ENCODE peak calls at places on chromosomes 11 and 22, in four cellular contexts. One of them, this sample, is unnamed.

GRCh38 chr22:27046603-27047002 is 389.2 kb downstream of the MIAT start:
- DNase-seq in ovary: no peak
- DNase-seq in effector memory CD4-positive, alpha-beta T cell: no peak
- DNase-seq in astrocyte of the spinal cord: no peak
- DNase-seq in this sample: no peak

GRCh38 chr11:117435296-117435695 is 107.6 kb downstream of the CEP164 start:
- DNase-seq in ovary: no peak
- DNase-seq in effector memory CD4-positive, alpha-beta T cell: no peak
- DNase-seq in astrocyte of the spinal cord: no peak
- DNase-seq in this sample: no peak

GRCh38 chr11:87198266-87198881 is 160.6 kb downstream of the TMEM135 start:
- DNase-seq in ovary: no peak
- DNase-seq in effector memory CD4-positive, alpha-beta T cell: no peak
- DNase-seq in astrocyte of the spinal cord: no peak
- DNase-seq in this sample: no peak

GRCh38 chr22:23397618-23398567 is 182.2 kb downstream of the IGLL1 start:
- DNase-seq in ovary: no peak
- DNase-seq in effector memory CD4-positive, alpha-beta T cell: no peak
- DNase-seq in astrocyte of the spinal cord: no peak
- DNase-seq in this sample: no peak

GRCh38 chr11:34345991-34346480 is 11.8 kb downstream of the ABTB2 start:
- DNase-seq in ovary: no peak
- DNase-seq in effector memory CD4-positive, alpha-beta T cell: no peak
- DNase-seq in astrocyte of the spinal cord: peak
- DNase-seq in this sample: no peak

GRCh38 chr11:46336781-46337180 is 10.5 kb upstream of the DGKZ start:
- DNase-seq in ovary: no peak
- DNase-seq in effector memory CD4-positive, alpha-beta T cell: no peak
- DNase-seq in astrocyte of the spinal cord: no peak
- DNase-seq in this sample: peak

GRCh38 chr11:71458146-71459070 is 5.4 kb downstream of the NADSYN1 start:
- DNase-seq in ovary: no peak
- DNase-seq in effector memory CD4-positive, alpha-beta T cell: no peak
- DNase-seq in astrocyte of the spinal cord: no peak
- DNase-seq in this sample: no peak

GRCh38 chr11:86167499-86168161 is 76.9 kb upstream of the EED start:
- DNase-seq in ovary: no peak
- DNase-seq in effector memory CD4-positive, alpha-beta T cell: no peak
- DNase-seq in astrocyte of the spinal cord: no peak
- DNase-seq in this sample: no peak

GRCh38 chr11:64880240-64881001 is 2.0 kb upstream of the EHD1 start:
- DNase-seq in ovary: no peak
- DNase-seq in effector memory CD4-positive, alpha-beta T cell: no peak
- DNase-seq in astrocyte of the spinal cord: no peak
- DNase-seq in this sample: no peak

GRCh38 chr22:29877620-29878019 is 5.4 kb upstream of the MTMR3 start:
- DNase-seq in ovary: no peak
- DNase-seq in effector memory CD4-positive, alpha-beta T cell: no peak
- DNase-seq in astrocyte of the spinal cord: peak
- DNase-seq in this sample: peak

GRCh38 chr22:36386351-36386899 is 1.3 kb downstream of the MYH9 start:
- DNase-seq in ovary: no peak
- DNase-seq in effector memory CD4-positive, alpha-beta T cell: peak
- DNase-seq in astrocyte of the spinal cord: no peak
- DNase-seq in this sample: no peak

GRCh38 chr11:57484141-57484710 is 23.9 kb downstream of the RTN4RL2 start:
- DNase-seq in ovary: no peak
- DNase-seq in effector memory CD4-positive, alpha-beta T cell: no peak
- DNase-seq in astrocyte of the spinal cord: no peak
- DNase-seq in this sample: no peak

GRCh38 chr11:57485217-57486007 is 25.1 kb downstream of the RTN4RL2 start:
- DNase-seq in ovary: no peak
- DNase-seq in effector memory CD4-positive, alpha-beta T cell: no peak
- DNase-seq in astrocyte of the spinal cord: no peak
- DNase-seq in this sample: no peak

GRCh38 chr11:57482782-57483569 is 22.6 kb downstream of the RTN4RL2 start:
- DNase-seq in ovary: no peak
- DNase-seq in effector memory CD4-positive, alpha-beta T cell: no peak
- DNase-seq in astrocyte of the spinal cord: no peak
- DNase-seq in this sample: no peak

GRCh38 chr11:57481915-57482781 is 21.8 kb downstream of the RTN4RL2 start:
- DNase-seq in ovary: no peak
- DNase-seq in effector memory CD4-positive, alpha-beta T cell: no peak
- DNase-seq in astrocyte of the spinal cord: no peak
- DNase-seq in this sample: no peak

DNA sequence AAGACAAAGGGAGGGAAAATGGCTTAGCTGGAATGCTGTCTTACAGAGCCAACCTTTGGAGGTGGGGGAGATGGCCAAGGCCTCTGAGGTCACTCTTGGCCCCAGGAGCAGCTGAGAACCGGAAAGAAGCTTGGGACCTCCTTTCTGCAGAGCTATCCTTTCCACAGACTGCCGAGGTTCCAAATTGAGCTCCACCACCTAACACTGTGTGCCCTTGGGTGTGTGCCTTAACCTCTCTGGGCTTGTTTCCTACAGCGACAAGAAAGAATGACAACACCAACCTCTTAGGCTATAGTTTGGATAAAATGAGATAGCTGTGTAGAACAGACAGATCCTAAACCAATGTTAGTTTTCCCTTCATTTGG is 23.2 kb downstream of the RTN4RL2 start:
- DNase-seq in ovary: no peak
- DNase-seq in effector memory CD4-positive, alpha-beta T cell: no peak
- DNase-seq in astrocyte of the spinal cord: no peak
- DNase-seq in this sample: no peak
- H3K4me3 ChIP-seq in ovary: no peak
- H3K4me3 ChIP-seq in effector memory CD4-positive, alpha-beta T cell: peak
- H3K4me3 ChIP-seq in astrocyte of the spinal cord: no peak
- H3K4me3 ChIP-seq in this sample: no peak

DNA sequence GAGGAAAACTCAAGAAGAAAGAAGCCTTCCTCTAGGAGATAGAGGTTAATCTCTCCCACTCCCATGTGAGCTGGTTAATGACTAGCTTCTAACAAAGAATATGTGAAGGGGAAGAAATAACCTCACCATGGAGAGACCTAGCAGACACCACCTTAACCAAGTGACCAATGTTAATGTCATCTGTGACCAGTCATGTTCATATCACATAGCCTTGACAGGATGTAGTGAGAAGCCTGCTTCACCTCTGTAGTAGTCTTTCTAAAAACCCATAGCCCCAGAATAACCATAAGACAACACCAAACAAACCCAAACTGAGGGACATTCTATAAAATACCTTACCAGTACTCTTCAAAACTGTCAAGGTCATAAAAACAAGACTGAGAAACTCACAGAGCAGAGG is 21.5 kb upstream of the POU2AF1 start:
- DNase-seq in ovary: no peak
- DNase-seq in effector memory CD4-positive, alpha-beta T cell: no peak
- DNase-seq in astrocyte of the spinal cord: no peak
- DNase-seq in this sample: no peak
- H3K4me3 ChIP-seq in ovary: no peak
- H3K4me3 ChIP-seq in effector memory CD4-positive, alpha-beta T cell: no peak
- H3K4me3 ChIP-seq in astrocyte of the spinal cord: no peak
- H3K4me3 ChIP-seq in this sample: no peak

GRCh38 chr22:43262990-43263644 is 76.2 kb upstream of the TTLL12 start:
- DNase-seq in ovary: peak
- DNase-seq in effector memory CD4-positive, alpha-beta T cell: peak
- DNase-seq in astrocyte of the spinal cord: no peak
- DNase-seq in this sample: no peak
- H3K4me3 ChIP-seq in ovary: no peak
- H3K4me3 ChIP-seq in effector memory CD4-positive, alpha-beta T cell: peak
- H3K4me3 ChIP-seq in astrocyte of the spinal cord: no peak
- H3K4me3 ChIP-seq in this sample: no peak

GRCh38 chr22:39529487-39529851 is 3.1 kb downstream of the RPS19BP1 start:
- DNase-seq in ovary: no peak
- DNase-seq in effector memory CD4-positive, alpha-beta T cell: no peak
- DNase-seq in astrocyte of the spinal cord: no peak
- DNase-seq in this sample: no peak
- H3K4me3 ChIP-seq in ovary: no peak
- H3K4me3 ChIP-seq in effector memory CD4-positive, alpha-beta T cell: no peak
- H3K4me3 ChIP-seq in astrocyte of the spinal cord: no peak
- H3K4me3 ChIP-seq in this sample: no peak

GRCh38 chr11:68328374-68329091 is 16.1 kb downstream of the LRP5 start:
- DNase-seq in ovary: no peak
- DNase-seq in effector memory CD4-positive, alpha-beta T cell: no peak
- DNase-seq in astrocyte of the spinal cord: peak
- DNase-seq in this sample: no peak
- H3K4me3 ChIP-seq in ovary: no peak
- H3K4me3 ChIP-seq in effector memory CD4-positive, alpha-beta T cell: no peak
- H3K4me3 ChIP-seq in astrocyte of the spinal cord: no peak
- H3K4me3 ChIP-seq in this sample: no peak

GRCh38 chr11:8934735-8935478 is 2.2 kb upstream of the C11orf16 start:
- DNase-seq in ovary: no peak
- DNase-seq in effector memory CD4-positive, alpha-beta T cell: no peak
- DNase-seq in astrocyte of the spinal cord: peak
- DNase-seq in this sample: peak
- H3K4me3 ChIP-seq in ovary: no peak
- H3K4me3 ChIP-seq in effector memory CD4-positive, alpha-beta T cell: no peak
- H3K4me3 ChIP-seq in astrocyte of the spinal cord: no peak
- H3K4me3 ChIP-seq in this sample: no peak

DNA sequence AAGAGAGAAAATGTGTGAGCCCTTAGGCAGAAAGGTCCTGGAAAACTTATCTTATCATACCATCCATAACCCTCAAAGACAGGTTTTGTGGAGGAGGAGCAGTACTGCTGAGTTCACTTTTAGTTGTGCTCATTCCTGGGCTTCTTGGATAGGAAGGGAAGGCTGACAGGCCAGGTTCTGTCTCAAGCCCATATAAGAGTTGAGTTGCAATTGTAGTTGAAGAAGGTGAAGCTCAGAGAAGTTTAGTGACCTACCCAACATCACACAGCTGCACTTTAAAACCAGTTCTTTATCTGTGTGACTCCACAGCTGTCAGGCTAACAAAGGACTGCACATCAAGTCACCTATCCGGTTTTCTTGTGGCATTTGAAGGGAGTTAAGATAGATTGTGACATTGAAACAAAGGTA is 13.0 kb downstream of the TEAD1 start:
- DNase-seq in ovary: no peak
- DNase-seq in effector memory CD4-positive, alpha-beta T cell: no peak
- DNase-seq in astrocyte of the spinal cord: no peak
- DNase-seq in this sample: no peak
- H3K4me3 ChIP-seq in ovary: no peak
- H3K4me3 ChIP-seq in effector memory CD4-positive, alpha-beta T cell: no peak
- H3K4me3 ChIP-seq in astrocyte of the spinal cord: no peak
- H3K4me3 ChIP-seq in this sample: no peak

GRCh38 chr11:3164540-3165151 is 464 bp downstream of the OSBPL5 start:
- DNase-seq in ovary: no peak
- DNase-seq in effector memory CD4-positive, alpha-beta T cell: no peak
- DNase-seq in astrocyte of the spinal cord: no peak
- DNase-seq in this sample: no peak

GRCh38 chr11:3161720-3162409 is 3.2 kb downstream of the OSBPL5 start:
- DNase-seq in ovary: no peak
- DNase-seq in effector memory CD4-positive, alpha-beta T cell: no peak
- DNase-seq in astrocyte of the spinal cord: no peak
- DNase-seq in this sample: no peak

GRCh38 chr11:3164138-3164539 is 971 bp downstream of the OSBPL5 start:
- DNase-seq in ovary: no peak
- DNase-seq in effector memory CD4-positive, alpha-beta T cell: no peak
- DNase-seq in astrocyte of the spinal cord: no peak
- DNase-seq in this sample: no peak

GRCh38 chr11:3162410-3163240 is 2.5 kb downstream of the OSBPL5 start:
- DNase-seq in ovary: no peak
- DNase-seq in effector memory CD4-positive, alpha-beta T cell: no peak
- DNase-seq in astrocyte of the spinal cord: no peak
- DNase-seq in this sample: no peak

DNA sequence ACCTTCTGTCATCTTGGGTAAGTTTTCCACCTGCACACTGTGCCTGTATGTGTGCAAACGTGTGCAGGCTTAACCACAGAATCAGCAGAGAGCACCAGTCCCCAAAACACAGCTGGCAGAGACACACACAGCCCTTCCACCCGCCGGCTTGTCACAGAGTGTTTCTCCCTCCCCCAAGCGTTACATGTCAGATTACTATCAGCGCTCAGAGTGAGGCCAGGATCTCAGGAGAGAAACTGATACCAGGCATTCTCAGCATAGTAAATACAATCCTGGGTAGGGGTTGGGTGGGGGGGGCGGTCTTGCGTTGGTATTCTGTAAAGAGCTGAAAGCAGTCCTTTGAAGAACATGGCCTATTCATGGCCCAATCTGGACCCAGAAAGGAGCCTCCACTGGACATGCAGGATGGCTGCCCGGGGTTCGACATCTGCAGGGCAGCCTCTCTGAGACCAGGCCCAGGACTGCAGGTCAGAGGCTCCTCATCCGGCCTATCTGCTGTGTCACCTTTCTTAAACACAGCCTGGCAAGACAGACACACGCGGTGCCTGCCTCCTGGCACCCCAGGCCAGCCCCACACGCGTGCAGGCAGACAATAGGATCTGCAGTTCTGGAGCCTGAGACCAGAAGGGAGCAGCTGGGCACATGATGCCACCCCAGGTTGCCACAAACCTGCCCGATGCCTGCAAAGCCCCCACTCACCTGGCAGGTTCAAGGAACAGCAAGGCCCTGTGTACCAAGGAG is 1.7 kb downstream of the OSBPL5 start:
- DNase-seq in ovary: no peak
- DNase-seq in effector memory CD4-positive, alpha-beta T cell: no peak
- DNase-seq in astrocyte of the spinal cord: no peak
- DNase-seq in this sample: no peak
- H3K4me3 ChIP-seq in ovary: peak
- H3K4me3 ChIP-seq in effector memory CD4-positive, alpha-beta T cell: no peak
- H3K4me3 ChIP-seq in astrocyte of the spinal cord: peak
- H3K4me3 ChIP-seq in this sample: peak

DNA sequence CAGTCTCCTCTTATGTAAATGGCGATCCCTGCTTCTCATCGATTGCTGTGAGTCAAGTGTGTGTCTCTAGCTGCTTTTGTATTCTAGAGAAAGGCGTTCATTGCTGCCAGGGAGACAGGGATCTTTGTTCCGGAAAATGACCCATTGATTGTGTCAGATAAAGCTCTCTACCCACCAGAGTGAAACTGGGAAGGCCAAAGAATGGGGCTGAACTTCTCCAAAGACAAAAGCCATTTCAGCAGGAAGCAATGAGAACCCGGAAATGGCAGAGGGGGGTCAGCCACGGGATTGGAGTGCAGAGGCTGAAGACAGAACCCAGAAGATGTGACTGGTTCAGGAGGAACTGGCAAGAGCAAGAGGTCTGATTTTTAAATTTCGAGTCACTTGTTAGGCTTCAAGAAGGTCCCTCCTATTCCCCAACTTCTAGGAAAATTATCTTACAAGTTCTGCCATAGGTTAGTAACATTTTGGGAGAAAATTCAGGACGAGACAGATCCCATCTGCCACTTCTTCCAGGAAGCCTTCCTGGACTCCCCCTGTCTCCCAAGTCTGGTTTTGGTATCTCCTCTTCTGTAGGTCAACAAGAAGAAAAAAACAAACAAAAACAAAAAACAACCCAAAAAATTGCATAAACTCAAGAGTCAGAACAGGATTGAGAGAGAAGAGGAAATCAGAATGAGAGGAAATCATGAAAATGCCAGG is 110.6 kb downstream of the NECTIN1 start:
- DNase-seq in ovary: no peak
- DNase-seq in effector memory CD4-positive, alpha-beta T cell: no peak
- DNase-seq in astrocyte of the spinal cord: no peak
- DNase-seq in this sample: no peak
- H3K4me3 ChIP-seq in ovary: no peak
- H3K4me3 ChIP-seq in effector memory CD4-positive, alpha-beta T cell: no peak
- H3K4me3 ChIP-seq in astrocyte of the spinal cord: no peak
- H3K4me3 ChIP-seq in this sample: no peak